ENCODE peak calls at places on chromosomes 11 and 22, in four cellular contexts. Z is GM06990, H is thoracic aorta, B is cardiac muscle cell. V is an unnamed sample.

GRCh38 chr11:11977206-11977938 is 31.1 kb downstream of the DKK3 start:
- DNase-seq in Z (no peak), H (peak; percentile 45), B (peak; percentile 93), V (no peak)

GRCh38 chr22:38467904-38468760 is at the start of gene KDELR3:
- DNase-seq in Z (peak; percentile 65), H (no peak), B (peak; percentile 85), V (peak; percentile 78)

GRCh38 chr22:46213052-46213451 is 37.0 kb downstream of the CDPF1 start:
- DNase-seq in Z (no peak), H (no peak), B (no peak), V (peak; percentile 37)

GRCh38 chr11:134275534-134276395 is at the start of gene GLB1L3:
- DNase-seq in Z (peak; percentile 68), H (no peak), B (no peak), V (peak; percentile 87)

GRCh38 chr22:22348127-22348814 is 103.7 kb downstream of the VPREB1 start:
- DNase-seq in Z (no peak), H (no peak), B (no peak), V (no peak)

GRCh38 chr11:78646564-78647185 is 72.0 kb upstream of the NARS2 start:
- DNase-seq in Z (no peak), H (no peak), B (peak; percentile 53), V (peak; percentile 73)

GRCh38 chr11:46281374-46281831 is 3.9 kb downstream of the CREB3L1 start:
- DNase-seq in Z (no peak), H (no peak), B (peak; percentile 64), V (no peak)

GRCh38 chr11:30360741-30361140 is 37.8 kb downstream of the ARL14EP start:
- DNase-seq in Z (no peak), H (no peak), B (no peak), V (no peak)

GRCh38 chr11:13423372-13423771 is 39.6 kb downstream of the BTBD10 start:
- DNase-seq in Z (no peak), H (no peak), B (no peak), V (no peak)

GRCh38 chr11:93761910-93762309 is 20.4 kb downstream of the C11orf54 start:
- DNase-seq in Z (no peak), H (no peak), B (no peak), V (no peak)

GRCh38 chr11:95584589-95584988 is 205.0 kb downstream of the FAM76B start:
- DNase-seq in Z (no peak), H (no peak), B (no peak), V (no peak)

GRCh38 chr22:38124236-38124974 is 13.9 kb upstream of the BAIAP2L2 start:
- DNase-seq in Z (no peak), H (no peak), B (no peak), V (no peak)

GRCh38 chr11:1557904-1558831 is 13.9 kb downstream of the DUSP8 start:
- DNase-seq in Z (no peak), H (no peak), B (peak; percentile 82), V (no peak)

GRCh38 chr22:36358533-36359171 is 29.1 kb downstream of the MYH9 start:
- DNase-seq in Z (no peak), H (no peak), B (no peak), V (no peak)

GRCh38 chr11:69799582-69799981 is 19.6 kb downstream of the FGF3 start:
- DNase-seq in Z (no peak), H (no peak), B (peak; percentile 29), V (no peak)

GRCh38 chr11:69803022-69803421 is 16.2 kb downstream of the FGF3 start:
- DNase-seq in Z (no peak), H (no peak), B (no peak), V (no peak)

GRCh38 chr11:69800278-69800677 is 18.9 kb downstream of the FGF3 start:
- DNase-seq in Z (no peak), H (no peak), B (no peak), V (no peak)

GRCh38 chr11:69803604-69804218 is 15.5 kb downstream of the FGF3 start:
- DNase-seq in Z (no peak), H (no peak), B (no peak), V (no peak)

DNA sequence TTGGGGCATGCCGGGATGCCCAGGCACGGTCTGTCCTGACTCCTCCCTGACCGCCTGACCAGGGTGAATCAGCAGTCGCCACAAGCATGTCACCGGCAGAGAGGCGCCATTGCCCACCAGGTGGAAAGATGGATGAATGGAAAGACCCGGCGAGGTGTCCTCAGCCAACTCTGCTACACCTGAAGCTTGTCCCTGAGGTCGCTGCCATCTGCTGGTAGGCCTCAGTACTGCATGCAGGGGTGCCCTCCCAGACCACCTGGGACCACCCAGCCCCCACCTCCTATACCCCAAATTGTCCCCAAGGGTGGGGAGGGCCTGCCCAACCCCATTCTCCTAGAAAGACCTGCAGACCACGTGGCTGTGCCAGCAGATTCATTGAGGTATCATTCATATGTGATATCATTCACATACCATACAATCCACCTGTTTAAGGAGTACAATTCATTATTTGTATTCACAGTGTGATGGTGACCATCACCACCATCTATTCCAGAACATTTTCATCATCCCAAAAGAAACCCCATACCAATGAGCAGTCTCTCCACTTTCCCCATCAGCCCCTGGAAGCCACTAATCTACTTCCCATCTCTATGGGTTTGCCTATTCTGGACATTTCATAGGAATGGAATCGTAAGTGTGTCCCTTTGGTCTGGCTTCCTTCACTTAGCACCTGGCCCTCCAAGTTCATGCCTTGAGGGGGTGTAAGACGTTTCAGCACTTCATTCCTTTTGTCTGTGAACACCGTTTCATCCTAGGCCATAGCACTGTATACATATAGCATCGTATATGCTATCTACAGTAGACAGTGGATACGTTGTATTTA is 17.5 kb downstream of the FGF3 start:
- DNase-seq in Z (no peak), H (no peak), B (peak; percentile 14), V (peak; percentile 56)
- TF ChIP-seq CTCF in Z (peak; percentile 76), H (peak; percentile 50), B (peak; percentile 88), V (peak; percentile 88)

GRCh38 chr22:29205598-29206371 is at the start of gene EMID1:
- DNase-seq in Z (peak; percentile 67), H (no peak), B (peak; percentile 43), V (peak; percentile 41)
- TF ChIP-seq CTCF in Z (peak; percentile 21), H (no peak), B (no peak), V (no peak)

GRCh38 chr22:49392247-49392646 is 435.4 kb downstream of the BRD1 start:
- DNase-seq in Z (no peak), H (no peak), B (no peak), V (no peak)

GRCh38 chr22:49393526-49393925 is 434.1 kb downstream of the BRD1 start:
- DNase-seq in Z (no peak), H (no peak), B (no peak), V (no peak)

GRCh38 chr22:49395617-49396016 is 432.1 kb downstream of the BRD1 start:
- DNase-seq in Z (no peak), H (no peak), B (no peak), V (no peak)

GRCh38 chr22:49392841-49393510 is 434.7 kb downstream of the BRD1 start:
- DNase-seq in Z (no peak), H (no peak), B (no peak), V (no peak)

DNA sequence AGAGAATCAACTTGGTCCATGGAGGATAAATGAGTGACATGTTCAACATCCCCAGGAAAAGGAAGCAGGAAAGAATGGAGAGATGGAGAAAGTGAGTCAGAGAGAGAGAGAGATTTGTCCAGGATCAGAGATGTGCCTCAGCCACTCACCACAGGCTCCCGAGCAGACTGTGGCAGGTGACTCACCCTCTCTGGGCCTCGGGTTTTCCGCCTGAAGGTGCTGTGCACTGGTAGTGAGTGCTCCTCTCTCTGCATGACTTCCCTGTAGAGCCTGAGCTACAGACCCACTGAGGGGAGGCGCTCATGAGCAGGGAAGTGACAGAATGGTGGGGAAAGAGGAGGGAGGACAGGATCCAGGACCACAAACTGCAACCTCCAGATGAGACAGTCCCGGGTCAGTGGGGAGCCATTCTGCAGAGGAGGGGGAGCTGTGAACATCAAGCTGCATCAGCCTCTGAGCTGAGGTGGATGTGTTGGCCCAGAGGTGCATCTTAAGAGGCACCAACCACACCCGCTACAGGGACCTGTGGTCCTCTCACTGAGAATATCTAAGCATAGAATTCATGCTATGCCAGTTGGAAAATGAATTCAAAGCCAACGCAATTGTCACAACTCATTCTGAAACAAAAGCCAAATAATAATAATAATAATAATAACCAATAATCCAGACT is 433.4 kb downstream of the BRD1 start:
- DNase-seq in Z (no peak), H (no peak), B (no peak), V (peak; percentile 7)
- TF ChIP-seq CTCF in Z (no peak), H (no peak), B (no peak), V (no peak)

GRCh38 chr11:126890561-126890960 is 110.0 kb downstream of the KIRREL3 start:
- DNase-seq in Z (no peak), H (no peak), B (no peak), V (no peak)
- TF ChIP-seq CTCF in Z (no peak), H (no peak), B (no peak), V (no peak)

GRCh38 chr11:123429851-123430735 is at the start of gene GRAMD1B:
- DNase-seq in Z (peak; percentile 77), H (no peak), B (peak; percentile 75), V (peak; percentile 87)
- TF ChIP-seq CTCF in Z (peak; percentile 47), H (no peak), B (peak; percentile 28), V (no peak)

V was measured in activated CD8-positive, alpha-beta T cell treated with anti-CD3 and anti-CD28 coated beads for 36 hours.